ENCODE peak calls at places on chromosomes 4 and X, in nine cellular contexts. Z, K, F, I, R, P, B, J and S are unnamed samples. For H3K9me3 and H3K9me2, the result is how much of the 10 kb centered on the place peaks cover.

GRCh38 chrX:5823861-5824260 is 404.8 kb downstream of the NLGN4X start:
- DNase-seq in Z (peak), K (no peak), F (no peak), I (no peak), R (no peak), P (no peak), B (no peak), J (no peak), S (no peak)

GRCh38 chrX:8848921-8849320 is 47.7 kb upstream of the FAM9A start:
- DNase-seq in Z (no peak), K (no peak), F (peak), I (no peak), R (no peak), P (peak), B (no peak), J (peak), S (no peak)

GRCh38 chr4:15238720-15239119 is 189.1 kb upstream of the C1QTNF7 start:
- DNase-seq in Z (peak), K (no peak), F (peak), I (peak), R (peak), P (peak), B (peak), J (no peak), S (peak)

GRCh38 chrX:105475801-105476200 is 255.3 kb upstream of the TEX13A start:
- DNase-seq in Z (no peak), K (no peak), F (no peak), I (no peak), R (no peak), P (peak), B (no peak), J (no peak), S (no peak)

GRCh38 chrX:7389576-7389975 is 241.6 kb upstream of the PUDP start:
- DNase-seq in Z (no peak), K (no peak), F (no peak), I (no peak), R (no peak), P (no peak), B (no peak), J (no peak), S (no peak)

GRCh38 chrX:32448320-32448719 is 763.0 kb downstream of the DMD start:
- DNase-seq in Z (no peak), K (no peak), F (no peak), I (peak), R (peak), P (no peak), B (no peak), J (no peak), S (peak)

GRCh38 chr4:87322754-87323153 is at the start of gene HSD17B13:
- DNase-seq in Z (no peak), K (no peak), F (no peak), I (no peak), R (no peak), P (no peak), B (no peak), J (no peak), S (no peak)

GRCh38 chrX:64894454-64895038 is 81.7 kb downstream of the ZC4H2 start:
- DNase-seq in Z (peak), K (peak), F (peak), I (peak), R (peak), P (peak), B (peak), J (no peak), S (peak)

GRCh38 chr4:152462047-152462446 is 73.8 kb downstream of the FBXW7 start:
- DNase-seq in Z (no peak), K (no peak), F (no peak), I (peak), R (no peak), P (no peak), B (no peak), J (no peak), S (peak)

GRCh38 chr4:36159208-36159607 is 85.1 kb downstream of the ARAP2 start:
- DNase-seq in Z (peak), K (no peak), F (no peak), I (no peak), R (no peak), P (no peak), B (no peak), J (no peak), S (no peak)

GRCh38 chr4:147975325-147975724 is 243.4 kb downstream of the ARHGAP10 start:
- DNase-seq in Z (no peak), K (no peak), F (peak), I (no peak), R (no peak), P (no peak), B (no peak), J (no peak), S (no peak)

GRCh38 chr4:168978001-168978700 is 31.9 kb downstream of the CBR4 start:
- DNase-seq in Z (no peak), K (no peak), F (peak), I (no peak), R (no peak), P (peak), B (no peak), J (no peak), S (no peak)

GRCh38 chr4:10622728-10623127 is 61.8 kb downstream of the CLNK start:
- DNase-seq in Z (no peak), K (peak), F (no peak), I (peak), R (no peak), P (no peak), B (no peak), J (no peak), S (peak)

GRCh38 chrX:127708155-127708554 is 344.0 kb downstream of the ACTRT1 start:
- DNase-seq in Z (no peak), K (no peak), F (no peak), I (no peak), R (no peak), P (peak), B (no peak), J (peak), S (no peak)

GRCh38 chrX:55135171-55135570 is 46.4 kb downstream of the PAGE2 start:
- DNase-seq in Z (peak), K (peak), F (peak), I (peak), R (peak), P (peak), B (peak), J (no peak), S (peak)

GRCh38 chr4:183354213-183354612 is 32.0 kb upstream of the CLDN24 start:
- DNase-seq in Z (no peak), K (no peak), F (no peak), I (no peak), R (no peak), P (peak), B (peak), J (no peak), S (no peak)

GRCh38 chrX:2397648-2398340 is 103.0 kb downstream of the DHRSX start:
- DNase-seq in Z (no peak), K (peak), F (peak), I (no peak), R (peak), P (peak), B (no peak), J (no peak), S (no peak)

GRCh38 chr4:154982187-154983047 is 201.3 kb downstream of the RBM46 start:
- DNase-seq in Z (peak), K (peak), F (peak), I (peak), R (peak), P (peak), B (peak), J (no peak), S (peak)

GRCh38 chrX:106246511-106246910 is 78.4 kb downstream of the PWWP3B start:
- DNase-seq in Z (no peak), K (no peak), F (no peak), I (no peak), R (no peak), P (peak), B (no peak), J (no peak), S (no peak)

GRCh38 chr4:87185471-87185870 is 34.9 kb downstream of the KLHL8 start:
- DNase-seq in Z (no peak), K (no peak), F (no peak), I (no peak), R (no peak), P (no peak), B (no peak), J (no peak), S (no peak)

GRCh38 chr4:170651786-170652185 is 562.0 kb upstream of the AADAT start:
- DNase-seq in Z (no peak), K (no peak), F (peak), I (no peak), R (no peak), P (peak), B (no peak), J (no peak), S (no peak)

GRCh38 chr4:71411976-71412375 is 73.2 kb downstream of the SLC4A4 start:
- DNase-seq in Z (no peak), K (no peak), F (peak), I (no peak), R (no peak), P (no peak), B (no peak), J (no peak), S (no peak)

GRCh38 chr4:151015458-151016344 is 617 bp upstream of the LRBA start:
- DNase-seq in Z (peak), K (peak), F (peak), I (peak), R (peak), P (peak), B (peak), J (peak), S (peak)

GRCh38 chr4:2831611-2832308 is 11.9 kb upstream of the ADD1 start:
- DNase-seq in Z (peak), K (no peak), F (no peak), I (no peak), R (no peak), P (no peak), B (no peak), J (no peak), S (no peak)

GRCh38 chr4:39048291-39048690 is 13.7 kb upstream of the KLHL5 start:
- DNase-seq in Z (no peak), K (no peak), F (no peak), I (peak), R (peak), P (no peak), B (no peak), J (no peak), S (peak)

GRCh38 chrX:12997898-12998687 is 23.2 kb downstream of the TMSB4X start:
- DNase-seq in Z (no peak), K (no peak), F (no peak), I (no peak), R (no peak), P (no peak), B (no peak), J (no peak), S (no peak)

GRCh38 chr4:170589597-170590191 is 499.9 kb upstream of the AADAT start:
- DNase-seq in Z (peak), K (peak), F (peak), I (peak), R (peak), P (peak), B (peak), J (no peak), S (peak)

GRCh38 chr4:6855692-6856297 is 53.8 kb upstream of the TBC1D14 start:
- DNase-seq in Z (no peak), K (no peak), F (peak), I (no peak), R (no peak), P (peak), B (peak), J (peak), S (no peak)

GRCh38 chr4:123939621-123940020 is 543.0 kb downstream of the SPRY1 start:
- DNase-seq in Z (no peak), K (peak), F (peak), I (no peak), R (no peak), P (peak), B (peak), J (peak), S (no peak)

GRCh38 chr4:170278481-170278880 is 188.7 kb upstream of the AADAT start:
- DNase-seq in Z (no peak), K (no peak), F (no peak), I (no peak), R (no peak), P (no peak), B (no peak), J (no peak), S (no peak)

DNA sequence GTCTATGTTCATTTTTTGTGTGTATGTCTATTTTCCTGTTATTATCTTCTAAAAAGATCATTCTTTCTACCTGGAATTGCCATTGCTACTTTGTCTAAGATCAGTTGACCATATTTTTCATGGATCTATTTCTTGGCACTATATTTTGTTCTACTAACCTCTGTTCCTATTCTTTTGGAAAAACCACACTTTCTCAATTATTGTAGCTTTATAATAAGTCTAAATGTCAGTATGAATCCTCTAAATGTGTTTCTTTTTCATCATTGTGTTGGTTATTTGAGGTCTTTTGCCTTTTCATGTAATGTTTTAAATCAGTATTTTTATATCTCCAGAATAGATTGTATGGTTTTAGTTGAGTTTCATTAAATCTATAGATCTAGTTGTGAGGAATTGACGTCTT is 798.3 kb downstream of the FAT4 start:
- DNase-seq in Z (no peak), K (no peak), F (no peak), I (no peak), R (no peak), P (no peak), B (no peak), J (no peak), S (no peak)
- H3K9me3 ChIP-seq in Z (under half), K (under half), F (under half), I (under half), R (under half), P (under half), B (under half), J (under half), S (under half)

DNA sequence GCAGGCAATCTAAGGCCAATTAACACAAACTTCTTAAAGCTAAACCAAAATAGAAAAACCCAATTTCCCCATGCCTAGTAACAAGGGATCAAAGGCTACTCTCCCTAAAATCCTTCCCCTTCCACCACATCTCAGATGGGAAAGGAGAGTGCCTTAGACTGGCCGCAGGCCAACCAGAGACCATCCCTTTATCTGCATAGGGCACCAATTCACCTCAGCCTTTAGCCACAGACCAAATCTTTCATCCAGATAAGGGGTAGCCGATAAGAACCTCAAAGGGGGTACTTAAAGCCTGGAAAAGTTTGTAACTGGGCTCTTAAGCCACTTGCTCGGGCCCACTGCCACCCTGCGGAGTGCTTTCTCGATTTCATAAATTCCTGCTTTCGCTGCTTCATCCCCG is 68.3 kb downstream of the TEX13C start:
- DNase-seq in Z (no peak), K (no peak), F (no peak), I (no peak), R (no peak), P (no peak), B (no peak), J (no peak), S (no peak)
- H3K9me2 ChIP-seq in Z (under half), K (under half), F (under half), I (under half), R (under half), P (under half), B (under half), J (under half), S (under half)

DNA sequence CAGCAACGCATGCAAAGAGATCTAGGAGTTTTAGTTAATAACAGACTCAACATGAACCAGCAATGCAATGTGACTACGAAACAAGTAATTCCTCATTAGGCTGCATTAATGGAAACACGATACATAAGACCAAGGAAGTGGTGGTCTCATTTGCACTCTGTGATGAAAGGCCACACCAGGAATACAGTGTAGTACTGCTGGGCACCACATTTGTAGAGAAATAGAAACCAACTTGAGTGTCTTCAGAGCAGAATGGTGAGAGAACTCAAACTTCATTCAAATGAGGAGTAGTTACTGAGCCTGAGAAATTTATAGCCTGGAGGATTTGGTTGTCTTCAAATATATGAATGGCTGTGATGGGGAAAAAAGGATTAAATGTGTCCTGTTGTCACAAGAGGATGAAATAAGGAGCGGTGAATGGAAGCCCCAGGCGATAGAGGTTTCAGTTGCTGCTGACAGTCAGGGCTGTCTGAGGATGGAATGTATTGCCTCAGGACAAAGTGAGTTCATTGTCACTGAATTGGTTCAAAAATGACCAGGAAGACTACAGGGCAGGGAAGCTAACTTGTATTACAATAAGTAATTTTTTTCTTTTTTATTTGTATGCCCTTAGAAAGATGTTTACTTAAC is 50.9 kb downstream of the NFKB1 start:
- DNase-seq in Z (no peak), K (no peak), F (no peak), I (no peak), R (no peak), P (no peak), B (no peak), J (no peak), S (no peak)
- H3K9me3 ChIP-seq in Z (under half), K (under half), F (under half), I (under half), R (under half), P (under half), B (under half), J (under half), S (under half)

GRCh38 chrX:110315541-110315940 is 2.3 kb downstream of the AMMECR1 start:
- DNase-seq in Z (no peak), K (no peak), F (peak), I (no peak), R (no peak), P (no peak), B (no peak), J (no peak), S (no peak)

GRCh38 chrX:110310896-110311295 is 7.0 kb downstream of the AMMECR1 start:
- DNase-seq in Z (no peak), K (no peak), F (no peak), I (peak), R (no peak), P (no peak), B (peak), J (no peak), S (no peak)

GRCh38 chrX:110316351-110317078 is 1.4 kb downstream of the AMMECR1 start:
- DNase-seq in Z (peak), K (no peak), F (peak), I (peak), R (no peak), P (no peak), B (no peak), J (no peak), S (no peak)

GRCh38 chrX:110310000-110310790 is 7.7 kb downstream of the AMMECR1 start:
- DNase-seq in Z (no peak), K (no peak), F (peak), I (no peak), R (no peak), P (peak), B (no peak), J (peak), S (no peak)

DNA sequence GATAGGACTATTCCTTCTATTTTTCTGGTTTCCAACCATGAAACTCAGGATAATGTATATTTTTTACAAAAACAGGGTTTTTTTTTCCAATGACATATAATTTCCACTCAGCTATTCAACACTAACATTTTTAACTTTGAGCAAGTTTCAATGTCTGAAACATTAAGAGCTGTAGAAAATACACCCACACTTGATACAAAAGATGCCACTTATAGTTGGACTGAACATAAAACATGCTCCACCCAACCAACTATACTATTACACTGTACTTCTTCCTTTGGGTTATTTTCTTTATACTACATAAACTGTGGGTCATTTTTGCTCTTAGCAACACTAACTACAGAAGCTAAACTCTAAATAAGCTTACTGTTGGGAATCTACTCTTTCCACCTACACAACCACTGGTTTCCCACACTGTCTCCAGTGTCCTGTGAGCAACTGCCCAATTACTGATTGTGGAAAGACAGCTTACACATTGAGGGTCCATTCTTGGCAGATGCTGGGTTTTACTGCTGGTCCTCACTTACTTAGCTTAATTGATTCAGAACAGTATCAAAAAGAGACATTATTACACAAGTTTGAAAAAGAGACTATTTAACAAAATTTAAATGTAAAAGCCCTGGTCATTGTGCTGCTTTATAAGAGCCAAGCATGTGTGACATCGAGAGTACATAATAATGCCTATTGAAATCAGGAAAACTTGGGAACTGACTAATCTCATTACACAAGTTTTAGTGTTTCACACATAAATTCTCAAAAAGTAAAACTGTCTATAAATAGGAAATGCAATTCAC is 6.3 kb downstream of the AMMECR1 start:
- DNase-seq in Z (no peak), K (no peak), F (no peak), I (no peak), R (no peak), P (no peak), B (no peak), J (no peak), S (no peak)
- H3K9me2 ChIP-seq in Z (under half), K (under half), F (under half), I (under half), R (under half), P (under half), B (under half), J (under half), S (under half)

GRCh38 chr4:32826169-32826568 is 2106.0 kb downstream of the PCDH7 start:
- DNase-seq in Z (no peak), K (peak), F (no peak), I (no peak), R (peak), P (peak), B (no peak), J (no peak), S (peak)
- H3K9me3 ChIP-seq in Z (under half), K (under half), F (under half), I (under half), R (under half), P (under half), B (under half), J (under half), S (under half)